ENCODE peak calls at places on chromosomes 4 and X, in four cellular contexts. K is upper lobe of right lung, E is breast epithelium, C is right lobe of liver. N is an unnamed sample.
A peak's percentile ranks its signal among the peaks of the same experiment; 100 is the strongest.

GRCh38 chrX:77442728-77443127 is 4.5 kb upstream of the FGF16 start:
- DNase-seq in C (no peak), K (no peak), E (no peak), N (no peak)

GRCh38 chrX:136589966-136590365 is 58.0 kb downstream of the VGLL1 start:
- DNase-seq in K (no peak), C (no peak), E (no peak), N (no peak)

GRCh38 chr4:24794111-24794860 is 1.1 kb upstream of the SOD3 start:
- DNase-seq in C (no peak), E (no peak), K (no peak), N (peak; percentile 84)

GRCh38 chr4:147709999-147710398 is 21.9 kb upstream of the ARHGAP10 start:
- DNase-seq in K (no peak), C (no peak), E (no peak), N (no peak)

GRCh38 chr4:105135746-105136145 is 10.9 kb upstream of the TET2 start:
- DNase-seq in C (no peak), E (no peak), K (no peak), N (no peak)

GRCh38 chr4:86043755-86044592 is 315.9 kb downstream of the MAPK10 start:
- DNase-seq in K (no peak), C (no peak), E (no peak), N (no peak)

GRCh38 chr4:73822812-73823480 is 13.5 kb upstream of the CXCL6 start:
- DNase-seq in K (no peak), C (no peak), E (no peak), N (no peak)

GRCh38 chr4:154982187-154983047 is 201.3 kb downstream of the RBM46 start:
- DNase-seq in C (peak; percentile 61), K (peak; percentile 68), E (peak; percentile 27), N (peak; percentile 57)

GRCh38 chrX:66601522-66601921 is 37.4 kb downstream of the EDA2R start:
- DNase-seq in C (no peak), E (no peak), K (no peak), N (no peak)

GRCh38 chrX:39721570-39722279 is 376.0 kb downstream of the BCOR start:
- DNase-seq in E (no peak), C (no peak), K (no peak), N (no peak)

GRCh38 chr4:180542445-180543100 is 1700.6 kb upstream of the TENM3 start:
- DNase-seq in E (no peak), C (no peak), K (no peak), N (no peak)

GRCh38 chr4:139763668-139764067 is 98.0 kb downstream of the MGST2 start:
- DNase-seq in E (no peak), K (no peak), C (no peak), N (no peak)

GRCh38 chr4:172962564-172963353 is 205.9 kb upstream of the GALNT7 start:
- DNase-seq in E (peak; percentile 25), K (no peak), C (no peak), N (no peak)

GRCh38 chrX:22037225-22037624 is 5.1 kb downstream of the PHEX start:
- DNase-seq in K (no peak), E (no peak), C (no peak), N (no peak)

GRCh38 chr4:7892212-7893019 is 47.2 kb downstream of the AFAP1 start:
- DNase-seq in C (no peak), E (no peak), K (no peak), N (peak; percentile 25)

GRCh38 chrX:154333837-154334271 is 38.3 kb downstream of the TKTL1 start:
- DNase-seq in C (no peak), E (no peak), K (no peak), N (no peak)

GRCh38 chr4:4457803-4458550 is 71.1 kb downstream of the NSG1 start:
- DNase-seq in C (no peak), E (no peak), K (no peak), N (no peak)

GRCh38 chr4:175070444-175070843 is 152.3 kb downstream of the ADAM29 start:
- DNase-seq in C (no peak), E (no peak), K (no peak), N (no peak)

GRCh38 chr4:1852904-1853623 is 2.9 kb downstream of the LETM1 start:
- DNase-seq in C (no peak), E (no peak), K (no peak), N (no peak)
- H3K4me1 ChIP-seq in C (no peaks in the 10 kb centered on the region), E (no peaks in the 10 kb centered on the region), K (peaks cover 13% of the 10 kb centered on the region), N (no peaks in the 10 kb centered on the region)

GRCh38 chr4:103054030-103054429 is 22.5 kb downstream of the SLC9B2 start:
- DNase-seq in E (no peak), C (peak; percentile 32), K (no peak), N (no peak)
- H3K36me3 ChIP-seq in E (no peaks in the 10 kb centered on the region), C (no peaks in the 10 kb centered on the region), K (no peaks in the 10 kb centered on the region), N (no peaks in the 10 kb centered on the region)

GRCh38 chrX:109696146-109696740 is 36.8 kb downstream of the ACSL4 start:
- DNase-seq in K (no peak), C (no peak), E (no peak), N (no peak)
- H3K4me1 ChIP-seq in K (peaks cover 10% of the 10 kb centered on the region), C (no peaks in the 10 kb centered on the region), E (no peaks in the 10 kb centered on the region), N (no peaks in the 10 kb centered on the region)

DNA sequence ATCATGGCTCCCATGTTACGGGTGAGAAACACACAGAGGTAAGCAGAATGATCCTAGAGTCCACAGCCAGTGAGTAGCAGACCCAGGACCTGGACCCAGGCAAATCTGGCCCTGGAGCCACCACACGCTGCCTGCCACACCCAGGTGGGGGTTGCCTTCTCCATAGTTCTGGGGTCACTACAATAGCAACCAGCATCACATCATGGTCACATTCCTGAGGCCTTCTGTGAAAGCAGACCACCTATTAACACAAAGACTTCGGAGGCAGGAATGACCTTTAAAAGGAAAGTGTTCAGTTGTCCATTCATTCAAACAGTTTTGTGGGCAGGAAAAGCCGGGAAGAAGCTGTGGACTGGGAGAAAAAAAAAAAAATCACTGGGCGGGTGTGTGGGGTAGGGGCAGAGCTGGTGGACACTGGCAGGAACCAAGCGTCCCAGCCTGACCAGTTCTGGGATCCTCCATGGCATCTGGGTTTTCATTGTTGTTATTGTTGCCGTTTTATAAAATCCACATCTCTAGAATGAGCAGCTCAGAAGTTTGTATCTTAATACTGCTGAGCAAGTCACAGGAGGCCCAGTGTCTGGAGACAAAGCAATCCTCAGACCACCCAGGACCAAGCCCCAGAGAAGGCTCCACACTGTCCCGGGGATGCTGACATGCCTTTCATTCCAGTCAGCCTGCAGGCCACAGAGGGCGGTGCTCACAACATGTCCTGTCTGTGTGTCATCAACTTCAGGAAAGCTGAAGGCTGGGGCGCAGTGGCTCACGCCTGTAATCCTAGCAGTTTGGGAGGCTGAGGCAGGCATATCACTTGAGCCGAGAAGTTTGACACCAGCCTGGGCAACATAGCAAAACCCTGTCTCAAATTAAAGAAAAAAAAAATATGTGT is 67.0 kb downstream of the SEL1L3 start:
- DNase-seq in K (no peak), E (no peak), C (no peak), N (no peak)
- H3K36me3 ChIP-seq in K (peaks cover 8% of the 10 kb centered on the region), E (no peaks in the 10 kb centered on the region), C (peaks cover 2% of the 10 kb centered on the region), N (no peaks in the 10 kb centered on the region)

DNA sequence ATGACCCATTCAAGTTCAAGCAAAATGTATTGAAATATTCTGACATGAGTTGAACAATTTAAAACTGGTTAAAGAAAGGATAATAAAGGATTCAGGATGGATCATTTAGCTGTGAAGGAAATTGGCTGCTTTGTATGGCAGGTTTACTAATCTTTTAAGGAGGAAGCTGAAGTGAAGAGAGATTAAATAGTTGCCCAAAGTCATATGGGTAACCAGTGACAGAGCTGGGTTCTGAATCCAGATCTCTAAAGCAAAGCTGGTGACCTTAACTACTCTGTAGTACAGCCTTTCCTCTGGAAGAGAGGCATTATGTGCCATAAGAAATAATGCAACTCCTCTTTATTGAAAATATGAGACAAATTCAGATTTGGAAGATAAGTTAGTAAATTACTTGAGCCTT is 22.8 kb downstream of the FHIP1A start:
- DNase-seq in C (no peak), E (no peak), K (no peak), N (no peak)
- H3K4me1 ChIP-seq in C (no peaks in the 10 kb centered on the region), E (no peaks in the 10 kb centered on the region), K (no peaks in the 10 kb centered on the region), N (peaks cover 2% of the 10 kb centered on the region)

DNA sequence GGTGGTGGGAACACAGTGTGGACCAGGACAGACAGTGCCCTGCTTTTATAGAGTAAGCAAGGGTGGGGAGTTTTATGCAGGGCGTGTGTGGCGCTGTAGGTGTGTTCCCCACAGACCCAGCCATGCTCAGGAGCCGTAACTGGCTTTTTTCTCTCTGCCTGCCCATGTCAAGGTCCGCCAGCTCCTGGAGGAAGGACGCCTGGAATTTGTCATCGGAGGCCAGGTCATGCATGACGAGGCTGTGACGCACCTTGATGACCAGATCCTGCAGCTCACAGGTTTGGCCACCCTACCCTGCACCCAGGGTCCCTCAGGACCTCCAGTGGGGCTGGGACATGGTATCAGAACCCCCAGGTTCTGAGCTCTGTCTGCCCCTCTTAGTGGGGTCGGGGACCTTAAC is 3.2 kb downstream of the MAN2B2 start:
- DNase-seq in K (no peak), C (no peak), E (no peak), N (no peak)
- H3K36me3 ChIP-seq in K (peaks cover 37% of the 10 kb centered on the region), C (peaks cover 4% of the 10 kb centered on the region), E (no peaks in the 10 kb centered on the region), N (no peaks in the 10 kb centered on the region)

GRCh38 chr4:10092481-10093272 is 23.9 kb downstream of the WDR1 start:
- DNase-seq in E (no peak), C (no peak), K (no peak), N (peak; percentile 70)

GRCh38 chr4:10094841-10095240 is 21.8 kb downstream of the WDR1 start:
- DNase-seq in E (no peak), K (no peak), C (no peak), N (no peak)

GRCh38 chr4:10095296-10095991 is 21.2 kb downstream of the WDR1 start:
- DNase-seq in K (no peak), C (no peak), E (no peak), N (no peak)

GRCh38 chr4:10093273-10093621 is 23.4 kb downstream of the WDR1 start:
- DNase-seq in E (no peak), C (no peak), K (no peak), N (peak; percentile 70)

DNA sequence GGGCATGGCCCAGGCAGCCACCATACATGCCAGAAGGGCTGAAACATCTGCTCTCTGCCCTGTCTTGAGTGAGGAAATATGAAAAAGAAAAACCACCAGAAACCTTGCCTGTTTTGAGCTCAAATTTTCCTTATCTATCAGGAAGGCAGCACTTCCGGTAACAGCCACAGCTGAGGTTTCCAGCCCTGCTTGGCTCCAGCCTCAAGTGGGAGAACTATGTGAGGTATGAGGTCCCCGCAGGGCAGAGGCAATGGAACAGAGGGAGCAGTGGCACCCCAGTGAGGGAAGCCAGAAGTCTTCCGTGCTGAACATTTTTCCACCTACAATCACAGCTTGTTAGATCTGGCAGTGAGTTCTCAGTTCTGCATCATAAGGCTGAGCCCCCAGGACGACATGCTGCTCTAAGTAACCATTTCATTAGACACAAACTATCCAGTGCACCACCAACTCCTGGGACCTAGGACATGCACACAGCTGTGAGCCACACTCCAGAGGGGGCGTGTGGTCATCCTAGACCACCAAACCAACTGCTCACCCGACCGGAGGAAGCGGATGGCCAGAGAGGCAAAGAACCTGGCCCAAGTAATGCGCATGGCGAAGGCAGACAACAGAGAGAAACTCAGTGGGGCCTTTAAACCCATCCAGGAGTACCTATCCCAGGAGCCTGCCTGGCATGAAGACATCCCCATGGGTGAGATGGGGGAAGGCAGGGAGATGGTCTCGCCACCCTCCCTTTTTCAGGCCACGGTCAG is 22.6 kb downstream of the WDR1 start:
- DNase-seq in C (no peak), E (peak; percentile 88), K (no peak), N (no peak)
- H3K4me1 ChIP-seq in C (no peaks in the 10 kb centered on the region), E (peaks cover 20% of the 10 kb centered on the region), K (peaks cover 70% of the 10 kb centered on the region), N (no peaks in the 10 kb centered on the region)

N was measured in aorta.